ENCODE peak calls at places on chromosomes 1 and 21, in six cellular contexts. N is NCI-H1694 treated with DMSO at 0.1 percent for 48 hours; B is stimulated activated CD8-positive, alpha-beta memory T cell treated with anti-CD3 and anti-CD28 coated beads, Interleukin-15, amount 100 ng/mL, for 24 hours; Z is activated T-helper 1 cell treated with Interleukin-2 at 50 U/mL for 16 hours; J is GM13976; X is AG08395. C is an unnamed sample.

GRCh38 chr1:203891950-203892349 is 30.6 kb downstream of the SNRPE start:
- DNase-seq in X (no peak), Z (no peak), J (no peak), B (no peak), N (no peak), C (no peak)

GRCh38 chr1:67097305-67097704 is 37.5 kb downstream of the C1orf141 start:
- DNase-seq in X (no peak), B (no peak), Z (no peak), J (no peak), N (no peak), C (no peak)

GRCh38 chr1:156692958-156693857 is 12.2 kb downstream of the CRABP2 start:
- DNase-seq in B (no peak), N (no peak), J (no peak), X (no peak), Z (no peak), C (no peak)

GRCh38 chr1:15151377-15151806 is 2.2 kb upstream of the TMEM51 start:
- DNase-seq in J (no peak), N (no peak), Z (no peak), X (no peak), B (no peak), C (no peak)

GRCh38 chr1:229229137-229229720 is 41.7 kb upstream of the RAB4A start:
- DNase-seq in J (no peak), B (no peak), Z (no peak), N (no peak), X (peak), C (no peak)

GRCh38 chr1:43275826-43276620 is 6.2 kb downstream of the TMEM125 start:
- DNase-seq in B (no peak), N (no peak), Z (no peak), J (no peak), X (no peak), C (no peak)

GRCh38 chr1:212561501-212561931 is 47.0 kb upstream of the ATF3 start:
- DNase-seq in Z (no peak), B (no peak), N (no peak), J (no peak), X (peak), C (no peak)

GRCh38 chr1:109377698-109378097 is 20.0 kb downstream of the SORT1 start:
- DNase-seq in B (no peak), J (no peak), X (no peak), N (no peak), Z (no peak), C (no peak)

GRCh38 chr21:41183575-41183974 is 15.6 kb downstream of the BACE2 start:
- DNase-seq in J (no peak), N (no peak), Z (no peak), X (no peak), B (no peak), C (no peak)

GRCh38 chr1:8746554-8746953 is 70.9 kb downstream of the RERE start:
- DNase-seq in N (no peak), J (no peak), B (no peak), Z (no peak), X (no peak), C (no peak)

GRCh38 chr1:232622981-232623380 is 7.0 kb downstream of the SIPA1L2 start:
- DNase-seq in N (no peak), Z (no peak), B (no peak), J (no peak), X (no peak), C (no peak)